ENCODE peak calls at places on chromosomes 4 and X, in eight cellular contexts. T, U, L, J, G, K, Q and X are unnamed samples.

GRCh38 chr4:99645036-99645435 is 12.6 kb downstream of the C4orf54 start:
- DNase-seq in L (no peak), K (no peak), J (no peak), U (no peak), G (no peak), T (no peak), Q (no peak), X (no peak)

GRCh38 chr4:136939781-136940180 is 592.5 kb downstream of the PCDH18 start:
- DNase-seq in K (no peak), G (no peak), L (no peak), Q (peak; percentile 22), U (no peak), T (no peak), J (no peak), X (no peak)

GRCh38 chr4:186037692-186038658 is 31.0 kb upstream of the TLR3 start:
- DNase-seq in T (no peak), J (peak; percentile 87), Q (peak; percentile 76), L (no peak), U (peak; percentile 22), K (peak; percentile 95), G (peak; percentile 66), X (peak; percentile 45)

GRCh38 chrX:3176439-3176820 is 135.2 kb downstream of the ARSF start:
- DNase-seq in L (no peak), G (no peak), K (peak; percentile 70), T (no peak), J (no peak), Q (peak; percentile 74), U (no peak), X (no peak)

GRCh38 chr4:128527356-128527755 is 239.7 kb upstream of the PGRMC2 start:
- DNase-seq in L (no peak), G (no peak), K (peak; percentile 23), Q (peak; percentile 69), J (no peak), U (no peak), T (no peak), X (no peak)

GRCh38 chr4:175176710-175177109 is 258.6 kb downstream of the ADAM29 start:
- DNase-seq in T (no peak), U (no peak), J (no peak), Q (no peak), K (no peak), L (no peak), G (no peak), X (no peak)

GRCh38 chr4:1992468-1993168 is 16.2 kb downstream of the NELFA start:
- DNase-seq in K (no peak), L (no peak), G (no peak), U (no peak), Q (no peak), J (peak; percentile 5), T (no peak), X (no peak)

GRCh38 chrX:111102636-111103035 is 6.6 kb downstream of the PAK3 start:
- DNase-seq in Q (no peak), U (no peak), T (no peak), G (no peak), J (no peak), L (no peak), K (no peak), X (no peak)

GRCh38 chrX:150486011-150486410 is 82.4 kb upstream of the MTM1 start:
- DNase-seq in L (peak; percentile 10), K (peak; percentile 74), Q (peak; percentile 61), J (peak; percentile 70), T (peak; percentile 33), G (no peak), U (peak; percentile 38), X (peak; percentile 19)

GRCh38 chr4:125789018-125789417 is 474.3 kb downstream of the FAT4 start:
- DNase-seq in G (no peak), U (no peak), K (peak; percentile 40), J (no peak), T (no peak), L (no peak), Q (no peak), X (no peak)

GRCh38 chrX:110241816-110242215 is 76.1 kb downstream of the AMMECR1 start:
- DNase-seq in J (no peak), K (peak; percentile 44), G (no peak), Q (peak; percentile 15), T (no peak), U (no peak), L (no peak), X (no peak)

GRCh38 chr4:13920111-13920875 is 292.8 kb upstream of the BOD1L1 start:
- DNase-seq in Q (peak; percentile 93), T (no peak), G (no peak), U (no peak), J (no peak), K (peak; percentile 42), L (no peak), X (no peak)

GRCh38 chrX:33211356-33212254 is at the start of gene DMD:
- DNase-seq in G (no peak), U (no peak), T (no peak), L (no peak), Q (peak; percentile 1), J (peak; percentile 45), K (peak; percentile 88), X (no peak)